ENCODE peak calls at places on chromosomes 3 and 15, in nine cellular contexts. D is HS-27A; C is activated CD4-positive, alpha-beta T cell treated with anti-CD3 and anti-CD28 coated beads, Interleukin-2, amount 10 ng/mL, durations not matched to agents 7 days and 5 days; A is posterior vena cava; T is kidney; S is iris pigment epithelial cell; E is ACHN; U is renal cortical epithelial cell; X is CD8-positive, alpha-beta memory T cell. V is an unnamed sample.

GRCh38 chr15:47184405-47185221 is 532.7 kb upstream of the SEMA6D start:
- DNase-seq in E (no peak), T (peak), D (no peak), A (peak), U (no peak), X (no peak), S (peak), C (no peak), V (no peak)

GRCh38 chr15:37819191-37819590 is 115.2 kb upstream of the TMCO5A start:
- DNase-seq in T (no peak), U (peak), D (no peak), C (no peak), S (peak), X (no peak), A (no peak), E (no peak), V (no peak)

GRCh38 chr3:187066228-187066995 is 72.9 kb downstream of the RPL39L start:
- DNase-seq in T (no peak), D (no peak), C (peak), U (peak), X (peak), A (no peak), E (peak), S (peak), V (peak)

GRCh38 chr3:173843060-173843459 is 445.5 kb downstream of the NLGN1 start:
- DNase-seq in A (no peak), S (no peak), C (no peak), T (no peak), D (no peak), E (no peak), X (no peak), U (no peak), V (no peak)

GRCh38 chr3:12400795-12401194 is 83.5 kb upstream of the TSEN2 start:
- DNase-seq in X (no peak), U (peak), T (no peak), S (peak), A (no peak), C (no peak), D (peak), E (peak), V (peak)

GRCh38 chr15:75195122-75195765 is 6.4 kb upstream of the C15orf39 start:
- DNase-seq in X (no peak), S (no peak), D (no peak), U (no peak), A (no peak), E (no peak), T (peak), C (no peak), V (no peak)

GRCh38 chr15:92624401-92624991 is 31.1 kb downstream of the FAM174B start:
- DNase-seq in C (no peak), T (no peak), A (no peak), D (no peak), X (no peak), E (no peak), U (no peak), S (no peak), V (peak)

GRCh38 chr15:63915209-63915887 is 81.6 kb upstream of the HERC1 start:
- DNase-seq in C (no peak), T (no peak), A (no peak), S (no peak), D (no peak), X (no peak), E (no peak), U (peak), V (no peak)

GRCh38 chr3:168847293-168847883 is 751.7 kb upstream of the GOLIM4 start:
- DNase-seq in E (peak), A (no peak), U (peak), C (peak), D (no peak), X (no peak), S (peak), T (no peak), V (peak)

GRCh38 chr3:153244961-153245360 is 82.9 kb downstream of the RAP2B start:
- DNase-seq in E (no peak), T (no peak), C (no peak), D (no peak), U (no peak), S (peak), X (no peak), A (no peak), V (no peak)

GRCh38 chr15:37372064-37372463 is 271.7 kb upstream of the MEIS2 start:
- DNase-seq in C (no peak), T (no peak), D (peak), X (no peak), U (no peak), E (no peak), A (no peak), S (no peak), V (no peak)

GRCh38 chr3:194996746-194997145 is 274.2 kb downstream of the XXYLT1 start:
- DNase-seq in U (no peak), D (no peak), X (no peak), E (no peak), C (no peak), A (peak), S (no peak), T (no peak), V (no peak)

V was measured in pons.